ENCODE peak calls at places on chromosome 4, in eight cellular contexts. P is lower leg skin, S is natural killer cell, T is GM20000, Q is OCI-LY7, R is BE2C, C is left ventricle myocardium inferior, Z is HL-60. L is an unnamed sample.
A peak's percentile ranks its signal among the peaks of the same experiment; 100 is the strongest.

GRCh38 chr4:63296773-63297172 is 1112.5 kb downstream of the TECRL start:
- DNase-seq in P (no peak), T (no peak), Q (no peak), Z (no peak), R (no peak), S (no peak), C (no peak), L (no peak)

GRCh38 chr4:77777135-77777777 is 41.9 kb downstream of the CNOT6L start:
- DNase-seq in R (no peak), S (no peak), P (no peak), Z (no peak), C (no peak), Q (no peak), T (no peak), L (no peak)

GRCh38 chr4:23999714-24000113 is 109.9 kb upstream of the PPARGC1A start:
- DNase-seq in S (no peak), T (no peak), C (no peak), Z (no peak), Q (no peak), P (no peak), R (no peak), L (no peak)

GRCh38 chr4:3291411-3291968 is 1.3 kb upstream of the RGS12 start:
- DNase-seq in Q (no peak), Z (no peak), T (no peak), S (no peak), P (peak; percentile 49), R (no peak), C (no peak), L (no peak)

GRCh38 chr4:46329118-46329976 is 60.6 kb downstream of the GABRA2 start:
- DNase-seq in C (no peak), T (peak; percentile 4), P (no peak), Q (peak; percentile 13), S (no peak), Z (no peak), R (peak; percentile 42), L (peak; percentile 11)

GRCh38 chr4:18021720-18022571 is at the start of gene LCORL:
- DNase-seq in C (peak; percentile 92), S (peak; percentile 83), Q (peak; percentile 96), T (peak; percentile 94), P (peak; percentile 94), R (peak; percentile 97), Z (peak; percentile 88), L (peak; percentile 89)

GRCh38 chr4:3213661-3214250 is 35.2 kb upstream of the MSANTD1 start:
- DNase-seq in S (no peak), T (no peak), P (no peak), R (no peak), Q (no peak), Z (no peak), C (no peak), L (no peak)

GRCh38 chr4:13567125-13567524 is 22.8 kb upstream of the NKX3-2 start:
- DNase-seq in Q (no peak), T (no peak), R (no peak), S (no peak), Z (no peak), P (no peak), C (no peak), L (no peak)

GRCh38 chr4:76301068-76301774 is 5.3 kb upstream of the STBD1 start:
- DNase-seq in R (no peak), T (peak; percentile 87), S (no peak), Z (peak; percentile 35), C (no peak), P (no peak), Q (no peak), L (no peak)

GRCh38 chr4:99321241-99322191 is at the start of gene ADH1B:
- DNase-seq in R (no peak), S (no peak), Q (no peak), C (no peak), Z (no peak), T (no peak), P (no peak), L (no peak)

GRCh38 chr4:5638976-5639375 is 69.4 kb downstream of the EVC2 start:
- DNase-seq in S (no peak), C (no peak), T (no peak), R (no peak), Q (no peak), Z (no peak), P (no peak), L (no peak)

GRCh38 chr4:15234585-15235126 is 193.2 kb upstream of the C1QTNF7 start:
- DNase-seq in P (no peak), Q (no peak), C (no peak), R (no peak), T (no peak), Z (no peak), S (no peak), L (no peak)

GRCh38 chr4:36042122-36042970 is 202.0 kb downstream of the ARAP2 start:
- DNase-seq in S (no peak), P (no peak), R (no peak), Z (no peak), C (no peak), T (no peak), Q (no peak), L (no peak)

GRCh38 chr4:94650129-94650495 is 107.6 kb upstream of the BMPR1B start:
- DNase-seq in R (no peak), C (no peak), P (no peak), Z (no peak), Q (no peak), S (no peak), T (no peak), L (no peak)

GRCh38 chr4:5054532-5054931 is 3.3 kb downstream of the STK32B start:
- DNase-seq in S (no peak), P (no peak), Q (no peak), Z (no peak), T (no peak), C (no peak), R (no peak), L (no peak)

GRCh38 chr4:184306470-184306869 is 88.8 kb upstream of the ENPP6 start:
- DNase-seq in Q (no peak), T (no peak), C (no peak), S (no peak), Z (no peak), R (no peak), P (no peak), L (no peak)

GRCh38 chr4:107153228-107153627 is 117.1 kb upstream of the DKK2 start:
- DNase-seq in Z (no peak), T (no peak), S (no peak), P (no peak), C (no peak), Q (no peak), R (peak; percentile 46), L (no peak)

GRCh38 chr4:138266948-138267347 is 24.8 kb upstream of the SLC7A11 start:
- DNase-seq in Q (no peak), S (no peak), C (no peak), P (no peak), Z (no peak), R (no peak), T (no peak), L (no peak)

GRCh38 chr4:136562842-136563241 is 969.5 kb downstream of the PCDH18 start:
- DNase-seq in S (no peak), P (no peak), Q (no peak), Z (no peak), C (no peak), R (no peak), T (no peak), L (no peak)

GRCh38 chr4:54940996-54941395 is 184.4 kb downstream of the KDR start:
- DNase-seq in P (no peak), Z (no peak), S (no peak), Q (peak; percentile 11), R (no peak), C (no peak), T (no peak), L (no peak)

DNA sequence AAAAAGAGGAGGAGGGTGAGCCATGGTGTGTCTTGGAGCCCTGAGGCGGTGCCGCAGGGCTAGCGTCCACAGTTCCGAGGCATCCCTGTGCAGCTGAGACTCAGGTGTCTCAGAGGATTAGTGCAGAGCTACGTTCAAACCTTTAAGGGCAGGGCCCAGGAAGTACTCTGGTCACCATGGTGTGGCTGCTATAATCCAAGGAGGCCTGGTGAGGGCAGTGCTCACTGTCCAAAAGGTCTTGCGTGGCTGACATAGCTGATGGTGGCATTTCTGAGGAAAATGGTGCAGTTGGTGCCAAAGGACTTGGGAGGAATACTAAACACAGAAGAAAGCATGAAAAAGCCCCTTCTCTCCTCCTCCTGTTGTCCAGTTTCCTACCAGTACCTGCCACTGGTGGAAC is 146.9 kb downstream of the DCHS2 start:
- DNase-seq in Q (peak; percentile 11), S (no peak), R (no peak), P (no peak), T (peak; percentile 10), Z (no peak), C (no peak), L (no peak)
- TF ChIP-seq CTCF in Q (peak; percentile 48), S (no peak), R (no peak), P (no peak), T (no peak), Z (no peak), C (no peak), L (peak; percentile 20)

GRCh38 chr4:72286185-72286584 is 254.4 kb downstream of the NPFFR2 start:
- DNase-seq in S (no peak), R (no peak), P (no peak), Q (no peak), T (no peak), Z (no peak), C (no peak), L (no peak)
- TF ChIP-seq CTCF in S (no peak), R (no peak), P (no peak), Q (peak; percentile 52), T (no peak), Z (no peak), C (no peak), L (peak; percentile 45)

DNA sequence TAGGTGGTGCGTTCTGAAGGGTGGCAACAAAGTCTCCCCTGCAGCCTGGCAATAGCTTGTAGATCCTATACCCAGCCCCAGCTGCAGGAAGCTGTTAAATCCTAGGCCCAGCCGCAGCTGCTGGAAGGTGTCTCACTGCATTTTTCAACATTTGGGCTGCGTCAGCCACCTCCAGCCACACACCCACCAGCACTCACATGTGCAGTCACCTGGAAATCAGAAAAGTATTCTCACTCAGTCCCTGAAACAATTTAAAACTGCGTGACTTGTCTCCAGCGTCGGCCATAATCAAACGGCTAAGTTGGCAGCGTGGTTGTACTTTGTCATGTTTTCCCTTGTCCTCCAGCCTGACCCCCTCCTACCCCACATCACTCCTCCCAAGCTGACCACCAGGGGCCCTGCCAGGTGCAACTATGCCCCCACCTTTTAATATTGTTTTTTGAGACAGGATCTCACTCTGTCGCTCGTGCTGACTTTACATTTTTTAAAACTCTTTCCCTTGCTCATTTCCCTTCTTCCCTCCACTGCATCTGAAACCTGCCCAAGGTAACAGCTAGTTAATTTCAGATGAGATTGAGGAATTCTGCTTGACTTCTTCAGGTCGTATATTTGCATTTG is 97.2 kb upstream of the FRG1 start:
- DNase-seq in R (no peak), Q (no peak), T (no peak), Z (no peak), C (no peak), P (no peak), S (no peak), L (no peak)
- TF ChIP-seq CTCF in R (no peak), Q (no peak), T (no peak), Z (no peak), C (no peak), P (no peak), S (no peak), L (no peak)

DNA sequence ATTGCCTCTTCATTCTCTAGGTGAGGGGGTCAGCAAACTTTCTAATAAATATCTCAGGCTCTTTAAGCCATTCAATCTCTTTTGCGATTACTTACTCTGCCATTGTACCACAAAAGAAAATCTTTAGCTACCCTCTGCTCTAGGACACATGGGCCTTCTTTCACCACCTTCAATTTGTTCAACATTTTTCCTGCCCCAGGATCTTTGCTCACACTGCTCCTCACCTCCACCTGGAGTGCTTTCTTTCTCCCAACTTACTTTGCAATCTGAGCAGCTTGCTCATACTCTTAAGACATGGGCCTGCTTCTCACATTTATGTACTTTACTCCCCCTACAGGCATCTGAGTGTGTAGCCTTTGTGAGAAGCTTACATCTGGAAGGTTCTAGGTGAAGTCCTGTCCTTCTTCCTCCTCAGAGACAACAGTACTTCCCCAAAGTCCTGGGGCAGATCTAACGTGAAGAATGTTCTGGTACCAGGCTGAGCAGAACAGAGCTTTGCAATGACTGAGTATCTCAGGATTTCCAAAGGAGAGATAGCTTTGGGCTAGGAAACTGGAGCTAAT is 55.0 kb upstream of the PRDM5 start:
- DNase-seq in Q (peak; percentile 70), P (no peak), S (no peak), T (peak; percentile 30), Z (peak; percentile 35), C (no peak), R (peak; percentile 16), L (no peak)
- TF ChIP-seq CTCF in Q (peak; percentile 79), P (no peak), S (no peak), T (peak; percentile 35), Z (peak; percentile 70), C (peak; percentile 58), R (peak; percentile 71), L (peak; percentile 45)